ENCODE peak calls at places on chromosomes 12 and 14, in six cellular contexts. J, T, W, Q, F and X are unnamed samples.

GRCh38 chr14:63297387-63297786 is 21.3 kb downstream of the GPHB5 start:
- DNase-seq in T (no peak), Q (no peak), W (no peak), J (no peak), F (no peak), X (no peak)

GRCh38 chr14:96058606-96059200 is 19.5 kb downstream of the C14orf132 start:
- DNase-seq in T (no peak), Q (no peak), F (no peak), W (no peak), J (no peak), X (no peak)

GRCh38 chr14:61927521-61927920 is 165.3 kb downstream of the SNAPC1 start:
- DNase-seq in Q (no peak), F (peak; percentile 79), W (no peak), T (no peak), J (peak; percentile 70), X (no peak)

GRCh38 chr12:55912908-55913307 is 14.8 kb downstream of the PYM1 start:
- DNase-seq in T (no peak), W (no peak), Q (no peak), J (no peak), F (no peak), X (no peak)

GRCh38 chr12:45732936-45733335 is 3.4 kb downstream of the ARID2 start:
- DNase-seq in F (no peak), J (no peak), W (no peak), Q (no peak), T (no peak), X (no peak)

GRCh38 chr14:90979451-90979850 is 81.0 kb downstream of the RPS6KA5 start:
- DNase-seq in F (no peak), W (no peak), J (no peak), Q (no peak), T (no peak), X (no peak)

GRCh38 chr12:91923864-91924263 is 221.8 kb downstream of the BTG1 start:
- DNase-seq in F (no peak), W (no peak), Q (no peak), T (no peak), J (no peak), X (no peak)

GRCh38 chr14:95303552-95303951 is 16.2 kb downstream of the CLMN start:
- DNase-seq in J (no peak), F (no peak), T (no peak), W (no peak), Q (no peak), X (no peak)

GRCh38 chr14:94517641-94518257 is 8.5 kb upstream of the SERPINA12 start:
- DNase-seq in F (no peak), W (no peak), Q (no peak), J (no peak), T (no peak), X (no peak)

GRCh38 chr14:35121026-35121886 is 534 bp downstream of the PPP2R3C start:
- DNase-seq in Q (no peak), F (peak; percentile 60), J (no peak), T (no peak), W (no peak), X (no peak)

GRCh38 chr12:67885370-67886169 is 103.7 kb upstream of the IFNG-AS1 start:
- DNase-seq in F (peak; percentile 6), W (no peak), T (no peak), Q (no peak), J (no peak), X (no peak)

GRCh38 chr12:52523825-52524224 is 3.6 kb upstream of the KRT5 start:
- DNase-seq in J (no peak), T (no peak), W (no peak), F (no peak), Q (no peak), X (no peak)

GRCh38 chr12:56034586-56035332 is 7.0 kb upstream of the RPS26 start:
- DNase-seq in T (no peak), Q (no peak), J (no peak), F (no peak), W (peak; percentile 16), X (no peak)

GRCh38 chr14:70934502-70935134 is 27.4 kb downstream of the PCNX1 start:
- DNase-seq in W (no peak), F (no peak), T (no peak), J (no peak), Q (no peak), X (no peak)

GRCh38 chr14:37457334-37457733 is 137.7 kb downstream of the FOXA1 start:
- DNase-seq in J (no peak), Q (no peak), W (no peak), T (no peak), F (no peak), X (no peak)

GRCh38 chr12:122182887-122183587 is at the start of gene LRRC43:
- DNase-seq in J (no peak), Q (peak; percentile 69), F (peak; percentile 28), T (peak; percentile 73), W (peak; percentile 33), X (no peak)

GRCh38 chr14:45811155-45811554 is 558.2 kb upstream of the MIS18BP1 start:
- DNase-seq in J (no peak), W (no peak), Q (no peak), T (no peak), F (no peak), X (no peak)

GRCh38 chr14:24051789-24052655 is at the start of gene CARMIL3:
- DNase-seq in F (peak; percentile 75), W (peak; percentile 42), J (peak; percentile 32), T (peak; percentile 76), Q (peak; percentile 73), X (peak; percentile 79)

GRCh38 chr12:75890141-75890540 is 141.4 kb downstream of the PHLDA1 start:
- DNase-seq in Q (no peak), T (no peak), F (peak; percentile 23), W (no peak), J (peak; percentile 34), X (no peak)

GRCh38 chr14:28584951-28585350 is 181.6 kb upstream of the FOXG1 start:
- DNase-seq in T (no peak), W (no peak), J (no peak), F (no peak), Q (no peak), X (no peak)

GRCh38 chr14:52834440-52834842 is 43.0 kb upstream of the GNPNAT1 start:
- DNase-seq in Q (no peak), T (no peak), W (no peak), J (peak; percentile 67), F (peak; percentile 80), X (no peak)

GRCh38 chr14:72463291-72463866 is 430.5 kb downstream of the DPF3 start:
- DNase-seq in J (peak; percentile 55), F (peak; percentile 51), Q (no peak), W (no peak), T (no peak), X (no peak)

GRCh38 chr14:73758392-73759182 is 44.4 kb upstream of the PNMA1 start:
- DNase-seq in J (peak; percentile 75), T (peak; percentile 89), F (peak; percentile 85), W (peak; percentile 70), Q (peak; percentile 90), X (peak; percentile 97)

GRCh38 chr14:30725763-30726162 is 103.6 kb downstream of the SCFD1 start:
- DNase-seq in J (no peak), W (no peak), F (no peak), Q (no peak), T (no peak), X (no peak)

GRCh38 chr12:123976227-123976826 is 3.3 kb downstream of the ZNF664 start:
- DNase-seq in T (no peak), W (no peak), J (no peak), Q (no peak), F (no peak), X (no peak)

GRCh38 chr12:265096-265495 is 2.5 kb upstream of the SLC6A13 start:
- DNase-seq in J (no peak), W (no peak), Q (no peak), F (no peak), T (no peak), X (no peak)

GRCh38 chr12:4211372-4211771 is 62.2 kb upstream of the CCND2 start:
- DNase-seq in T (no peak), W (no peak), Q (no peak), F (peak; percentile 35), J (no peak), X (no peak)

GRCh38 chr12:51846911-51847829 is 1.3 kb downstream of the FIGNL2 start:
- DNase-seq in F (peak; percentile 62), W (peak; percentile 36), J (no peak), T (no peak), Q (peak; percentile 72), X (peak; percentile 90)

GRCh38 chr12:1913377-1914115 is 4.9 kb downstream of the CACNA2D4 start:
- DNase-seq in Q (no peak), J (no peak), F (no peak), T (no peak), W (no peak), X (no peak)

GRCh38 chr12:27453462-27453861 is 6.9 kb downstream of the SMCO2 start:
- DNase-seq in W (no peak), T (no peak), J (no peak), Q (no peak), F (no peak), X (no peak)

GRCh38 chr14:86596024-86596423 is 1066.1 kb downstream of the FLRT2 start:
- DNase-seq in T (no peak), W (no peak), Q (no peak), J (no peak), F (no peak), X (no peak)

GRCh38 chr12:122135437-122136031 is 38.5 kb downstream of the IL31 start:
- DNase-seq in W (no peak), J (no peak), F (no peak), Q (no peak), T (no peak), X (no peak)

GRCh38 chr12:90152897-90153624 is 444.4 kb upstream of the ATP2B1 start:
- DNase-seq in J (peak; percentile 52), Q (peak; percentile 4), W (no peak), F (no peak), T (no peak), X (no peak)